ENCODE peak calls at places on chromosomes 3 and 15, in four cellular contexts. One of them, this sample, is unnamed.

GRCh38 chr15:69595009-69595825 is 142.6 kb downstream of the RPLP1 start:
- DNase-seq in cardiac muscle cell: no peak
- DNase-seq in MM.1S: no peak
- DNase-seq in activated T-helper 1 cell treated with anti-CD3 and anti-CD28 coated beads, Interleukin-2, amount 50 U/mL, for 16 hours: no peak
- DNase-seq in this sample: no peak

GRCh38 chr3:134754768-134755559 is 40.1 kb upstream of the EPHB1 start:
- DNase-seq in cardiac muscle cell: peak
- DNase-seq in MM.1S: peak
- DNase-seq in activated T-helper 1 cell treated with anti-CD3 and anti-CD28 coated beads, Interleukin-2, amount 50 U/mL, for 16 hours: no peak
- DNase-seq in this sample: peak

GRCh38 chr3:30354513-30354912 is 251.9 kb upstream of the TGFBR2 start:
- DNase-seq in cardiac muscle cell: no peak
- DNase-seq in MM.1S: no peak
- DNase-seq in activated T-helper 1 cell treated with anti-CD3 and anti-CD28 coated beads, Interleukin-2, amount 50 U/mL, for 16 hours: no peak
- DNase-seq in this sample: no peak

GRCh38 chr15:83449250-83449671 is 2.1 kb downstream of the SH3GL3 start:
- DNase-seq in cardiac muscle cell: no peak
- DNase-seq in MM.1S: no peak
- DNase-seq in activated T-helper 1 cell treated with anti-CD3 and anti-CD28 coated beads, Interleukin-2, amount 50 U/mL, for 16 hours: no peak
- DNase-seq in this sample: no peak

GRCh38 chr3:114035146-114035545 is 21.2 kb downstream of the CCDC191 start:
- DNase-seq in cardiac muscle cell: no peak
- DNase-seq in MM.1S: no peak
- DNase-seq in activated T-helper 1 cell treated with anti-CD3 and anti-CD28 coated beads, Interleukin-2, amount 50 U/mL, for 16 hours: no peak
- DNase-seq in this sample: no peak

GRCh38 chr3:177041021-177041729 is 156.1 kb downstream of the TBL1XR1 start:
- DNase-seq in cardiac muscle cell: peak
- DNase-seq in MM.1S: no peak
- DNase-seq in activated T-helper 1 cell treated with anti-CD3 and anti-CD28 coated beads, Interleukin-2, amount 50 U/mL, for 16 hours: no peak
- DNase-seq in this sample: no peak

GRCh38 chr15:40340740-40341400 is at the start of gene CCDC9B:
- DNase-seq in cardiac muscle cell: peak
- DNase-seq in MM.1S: no peak
- DNase-seq in activated T-helper 1 cell treated with anti-CD3 and anti-CD28 coated beads, Interleukin-2, amount 50 U/mL, for 16 hours: no peak
- DNase-seq in this sample: no peak

GRCh38 chr3:126146034-126146433 is 34.4 kb downstream of the ALDH1L1 start:
- DNase-seq in cardiac muscle cell: no peak
- DNase-seq in MM.1S: no peak
- DNase-seq in activated T-helper 1 cell treated with anti-CD3 and anti-CD28 coated beads, Interleukin-2, amount 50 U/mL, for 16 hours: no peak
- DNase-seq in this sample: no peak

GRCh38 chr3:188529228-188529627 is 375.3 kb downstream of the LPP start:
- DNase-seq in cardiac muscle cell: no peak
- DNase-seq in MM.1S: no peak
- DNase-seq in activated T-helper 1 cell treated with anti-CD3 and anti-CD28 coated beads, Interleukin-2, amount 50 U/mL, for 16 hours: no peak
- DNase-seq in this sample: no peak

GRCh38 chr3:63242124-63242523 is 36.0 kb upstream of the SYNPR start:
- DNase-seq in cardiac muscle cell: no peak
- DNase-seq in MM.1S: no peak
- DNase-seq in activated T-helper 1 cell treated with anti-CD3 and anti-CD28 coated beads, Interleukin-2, amount 50 U/mL, for 16 hours: no peak
- DNase-seq in this sample: no peak

This sample was measured in GM12865.